ENCODE peak calls at places on chromosomes 3 and 15, in ten cellular contexts. P is pancreas, Z is dorsolateral prefrontal cortex, I is endodermal cell, M is PC-9, Q is OCI-LY7, E is mucosa of descending colon, Y is cardiac fibroblast, A is tibial artery, X is SK-N-MC. C is an unnamed sample.
A peak's percentile ranks its signal among the peaks of the same experiment; 100 is the strongest.

GRCh38 chr3:160020057-160020711 is 31.5 kb downstream of the IL12A start:
- DNase-seq in E (no peak), Y (no peak), P (no peak), Q (no peak), M (no peak), X (no peak), A (no peak), I (no peak), Z (no peak), C (no peak)

GRCh38 chr3:193008654-193009053 is 91.0 kb upstream of the MB21D2 start:
- DNase-seq in Y (no peak), X (no peak), Q (no peak), E (no peak), Z (no peak), P (no peak), A (no peak), I (no peak), M (no peak), C (no peak)

GRCh38 chr15:47750030-47750739 is 32.9 kb downstream of the SEMA6D start:
- DNase-seq in X (no peak), A (no peak), I (peak; percentile 57), Z (no peak), P (no peak), Y (peak; percentile 84), Q (no peak), E (no peak), M (no peak), C (no peak)

GRCh38 chr15:63876085-63876662 is 42.4 kb upstream of the HERC1 start:
- DNase-seq in I (peak; percentile 18), X (no peak), Z (no peak), Y (no peak), E (no peak), A (no peak), Q (no peak), M (no peak), P (no peak), C (no peak)

GRCh38 chr15:31799711-31800321 is 230.5 kb upstream of the CHRNA7 start:
- DNase-seq in X (no peak), Y (no peak), Q (no peak), I (no peak), P (no peak), M (no peak), E (no peak), A (no peak), Z (no peak), C (no peak)

GRCh38 chr15:47870300-47870955 is 153.1 kb downstream of the SEMA6D start:
- DNase-seq in Z (no peak), Q (no peak), I (no peak), A (peak; percentile 33), M (no peak), Y (peak; percentile 78), P (no peak), X (no peak), E (no peak), C (no peak)

GRCh38 chr3:193589616-193590015 is 3.4 kb upstream of the OPA1 start:
- DNase-seq in I (no peak), X (no peak), E (no peak), Q (no peak), A (no peak), Y (no peak), M (no peak), Z (no peak), P (no peak), C (no peak)

GRCh38 chr3:51681453-51681852 is 10.4 kb downstream of the TEX264 start:
- DNase-seq in Y (peak; percentile 48), X (no peak), Q (peak; percentile 39), P (no peak), A (peak; percentile 58), E (peak; percentile 72), M (peak; percentile 34), I (no peak), Z (no peak), C (peak; percentile 82)

GRCh38 chr3:24492971-24493551 is 1.6 kb downstream of the THRB start:
- DNase-seq in I (no peak), Z (no peak), A (no peak), P (no peak), X (no peak), M (no peak), Y (peak; percentile 25), E (no peak), Q (no peak), C (no peak)
- H3K4me3 ChIP-seq in I (no peak overlapping the region), Z (peak overlapping the region; percentile 80), A (peak overlapping the region; percentile 65), P (peak overlapping the region; percentile 56), X (no peak overlapping the region), M (peak overlapping the region; percentile 65), Y (no peak overlapping the region), E (no peak overlapping the region), Q (no peak overlapping the region), C (no peak overlapping the region)

GRCh38 chr3:187150599-187150998 is 11.3 kb upstream of the RPL39L start:
- DNase-seq in Q (peak; percentile 64), I (peak; percentile 79), A (peak; percentile 30), P (no peak), E (peak; percentile 51), M (no peak), X (no peak), Y (no peak), Z (no peak), C (peak; percentile 46)
- H3K4me3 ChIP-seq in Q (no peak overlapping the region), I (no peak overlapping the region), A (no peak overlapping the region), P (no peak overlapping the region), E (no peak overlapping the region), M (no peak overlapping the region), X (no peak overlapping the region), Y (no peak overlapping the region), Z (no peak overlapping the region), C (no peak overlapping the region)

GRCh38 chr3:186220886-186221285 is 112.0 kb upstream of the ETV5 start:
- DNase-seq in E (no peak), P (peak; percentile 74), Z (peak; percentile 82), Q (no peak), X (no peak), I (peak; percentile 67), A (peak; percentile 35), Y (no peak), M (no peak), C (no peak)
- H3K4me3 ChIP-seq in E (no peak overlapping the region), P (no peak overlapping the region), Z (no peak overlapping the region), Q (no peak overlapping the region), X (no peak overlapping the region), I (no peak overlapping the region), A (no peak overlapping the region), Y (no peak overlapping the region), M (no peak overlapping the region), C (no peak overlapping the region)

GRCh38 chr3:10334461-10334860 is 13.5 kb upstream of the SEC13 start:
- DNase-seq in X (no peak), Q (no peak), A (no peak), P (no peak), I (peak; percentile 82), M (no peak), Z (peak; percentile 39), E (no peak), Y (peak; percentile 71), C (no peak)

GRCh38 chr3:10334042-10334441 is 13.1 kb upstream of the SEC13 start:
- DNase-seq in Y (no peak), M (no peak), Z (no peak), X (no peak), I (no peak), P (no peak), A (no peak), Q (no peak), E (no peak), C (no peak)

GRCh38 chr3:10335190-10335738 is 14.4 kb upstream of the SEC13 start:
- DNase-seq in Q (no peak), E (no peak), M (no peak), I (no peak), A (no peak), Y (no peak), X (no peak), P (no peak), Z (no peak), C (peak; percentile 45)

GRCh38 chr3:10332481-10333358 is 11.8 kb upstream of the SEC13 start:
- DNase-seq in A (no peak), X (no peak), E (no peak), M (no peak), Z (no peak), Q (no peak), Y (no peak), P (no peak), I (no peak), C (no peak)

DNA sequence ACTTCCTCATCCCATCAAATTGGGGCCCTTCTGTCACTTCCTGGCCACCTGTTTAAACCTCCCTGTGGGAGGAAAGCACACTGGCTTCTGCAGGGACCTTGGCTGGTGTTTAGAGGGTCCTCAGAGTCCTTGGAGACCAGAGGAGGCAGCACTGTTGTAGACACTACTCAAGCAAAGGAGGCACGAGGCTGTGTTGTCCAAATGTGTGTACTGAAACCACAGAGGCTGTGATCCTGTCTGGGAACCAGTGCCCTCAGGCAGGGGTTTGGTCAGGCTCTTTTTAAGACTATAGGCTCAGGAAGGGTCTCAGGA is 12.4 kb upstream of the SEC13 start:
- DNase-seq in Z (no peak), X (no peak), I (no peak), A (no peak), Y (no peak), P (no peak), E (no peak), Q (peak; percentile 22), M (no peak), C (peak; percentile 41)
- H3K4me3 ChIP-seq in Z (no peak overlapping the region), X (no peak overlapping the region), I (no peak overlapping the region), A (no peak overlapping the region), Y (no peak overlapping the region), P (no peak overlapping the region), E (no peak overlapping the region), Q (no peak overlapping the region), M (no peak overlapping the region), C (no peak overlapping the region)